ENCODE peak calls at places on chromosomes 4 and X, in seven cellular contexts. T, M, D, B, J, K and R are unnamed samples. For H3K9me3, the result is how much of the 10 kb centered on the place peaks cover.

GRCh38 chr4:37601527-37601926 is 84.6 kb downstream of the RELL1 start:
- DNase-seq in J (no peak), D (no peak), K (no peak), B (peak), M (no peak), T (no peak), R (no peak)

GRCh38 chrX:46485897-46486296 is 59.3 kb downstream of the ZNF674 start:
- DNase-seq in M (no peak), J (no peak), T (no peak), B (peak), D (no peak), K (no peak), R (peak)

GRCh38 chr4:41532880-41533279 is 5.1 kb upstream of the LIMCH1 start:
- DNase-seq in T (no peak), D (no peak), K (no peak), J (no peak), B (no peak), M (no peak), R (no peak)

GRCh38 chrX:48573690-48574269 is 504 bp upstream of the RBM3 start:
- DNase-seq in K (no peak), B (no peak), J (peak), T (no peak), M (peak), D (no peak), R (no peak)

GRCh38 chrX:40719731-40720130 is 15.6 kb downstream of the MED14 start:
- DNase-seq in M (no peak), K (no peak), D (no peak), T (no peak), B (no peak), J (no peak), R (no peak)

GRCh38 chr4:86935833-86936721 is 1.3 kb downstream of the AFF1 start:
- DNase-seq in B (peak), K (peak), T (peak), M (no peak), J (peak), D (peak), R (peak)

GRCh38 chr4:185359767-185360446 is 35.8 kb downstream of the LRP2BP start:
- DNase-seq in D (no peak), J (peak), B (no peak), T (no peak), M (peak), K (no peak), R (no peak)

GRCh38 chr4:75976177-75976576 is 14.6 kb downstream of the SDAD1 start:
- DNase-seq in M (no peak), K (no peak), J (no peak), T (no peak), B (no peak), D (no peak), R (no peak)

GRCh38 chr4:75432683-75433082 is 81.5 kb downstream of the RCHY1 start:
- DNase-seq in M (peak), B (peak), J (peak), T (peak), K (no peak), D (no peak), R (peak)

GRCh38 chrX:130539721-130540321 is 138.0 kb downstream of the RBMX2 start:
- DNase-seq in B (peak), T (peak), M (peak), J (peak), D (no peak), K (no peak), R (peak)

GRCh38 chr4:182600093-182600492 is 317.1 kb downstream of the DCTD start:
- DNase-seq in J (no peak), M (peak), T (no peak), B (no peak), K (no peak), D (no peak), R (no peak)

GRCh38 chrX:118727686-118728339 is 407 bp downstream of the IL13RA1 start:
- DNase-seq in B (peak), T (no peak), D (no peak), J (peak), K (no peak), M (no peak), R (no peak)

GRCh38 chr4:142110136-142110535 is 473.8 kb downstream of the IL15 start:
- DNase-seq in J (no peak), B (no peak), T (no peak), D (no peak), K (no peak), M (no peak), R (no peak)

GRCh38 chr4:146472404-146472803 is 49.3 kb downstream of the SLC10A7 start:
- DNase-seq in D (no peak), J (no peak), B (no peak), T (no peak), M (peak), K (peak), R (peak)

GRCh38 chr4:145734576-145735329 is 54.8 kb downstream of the C4orf51 start:
- DNase-seq in J (peak), M (no peak), B (peak), K (no peak), D (peak), T (no peak), R (no peak)

GRCh38 chrX:19028560-19028959 is 44.6 kb upstream of the PHKA2 start:
- DNase-seq in J (no peak), B (no peak), M (no peak), D (no peak), T (no peak), K (no peak), R (no peak)

GRCh38 chr4:108425988-108426387 is 194.4 kb upstream of the RPL34 start:
- DNase-seq in K (no peak), B (no peak), J (no peak), M (no peak), D (no peak), T (no peak), R (no peak)

GRCh38 chrX:56994375-56995270 is 718 bp downstream of the SPIN3 start:
- DNase-seq in T (no peak), J (no peak), M (peak), D (no peak), B (no peak), K (no peak), R (no peak)

GRCh38 chr4:108141213-108142045 is 27.3 kb downstream of the LEF1 start:
- DNase-seq in T (no peak), M (no peak), D (no peak), K (no peak), B (no peak), J (no peak), R (no peak)

GRCh38 chrX:32116047-32116446 is 1044.2 kb upstream of the FTHL17 start:
- DNase-seq in D (no peak), B (no peak), T (no peak), M (no peak), J (peak), K (peak), R (no peak)

GRCh38 chr4:152246659-152247058 is 289.2 kb downstream of the FBXW7 start:
- DNase-seq in J (no peak), M (no peak), D (no peak), B (no peak), K (no peak), T (no peak), R (no peak)

GRCh38 chrX:29487714-29488113 is 727.6 kb upstream of the MAGEB2 start:
- DNase-seq in B (no peak), K (no peak), M (no peak), D (no peak), J (no peak), T (no peak), R (no peak)

GRCh38 chr4:178086324-178086723 is 644.1 kb upstream of the AGA start:
- DNase-seq in D (no peak), M (no peak), B (peak), T (peak), K (no peak), J (peak), R (no peak)

GRCh38 chrX:150765237-150765636 is 72.0 kb downstream of the MTMR1 start:
- DNase-seq in D (no peak), B (no peak), M (no peak), J (no peak), K (no peak), T (no peak), R (no peak)

GRCh38 chrX:150763303-150763797 is 70.2 kb downstream of the MTMR1 start:
- DNase-seq in D (no peak), J (no peak), M (no peak), K (no peak), T (no peak), B (no peak), R (no peak)

GRCh38 chrX:150762258-150762867 is 69.2 kb downstream of the MTMR1 start:
- DNase-seq in D (no peak), J (no peak), M (no peak), T (no peak), K (no peak), B (no peak), R (no peak)

GRCh38 chrX:150761819-150762216 is 68.6 kb downstream of the MTMR1 start:
- DNase-seq in B (no peak), J (no peak), K (no peak), T (no peak), M (no peak), D (no peak), R (no peak)

GRCh38 chrX:150763810-150764209 is 70.6 kb downstream of the MTMR1 start:
- DNase-seq in K (no peak), M (no peak), J (no peak), T (no peak), B (no peak), D (no peak), R (no peak)
- H3K9me3 ChIP-seq in K (under half), M (under half), J (under half), T (under half), B (under half), D (under half), R (under half)

GRCh38 chr4:158236304-158237030 is 26.2 kb downstream of the TMEM144 start:
- DNase-seq in K (no peak), D (no peak), T (no peak), J (no peak), B (no peak), M (no peak), R (no peak)
- TF ChIP-seq YY1 in K (no peak), D (no peak), T (no peak), J (no peak), B (no peak), M (no peak), R (no peak)

DNA sequence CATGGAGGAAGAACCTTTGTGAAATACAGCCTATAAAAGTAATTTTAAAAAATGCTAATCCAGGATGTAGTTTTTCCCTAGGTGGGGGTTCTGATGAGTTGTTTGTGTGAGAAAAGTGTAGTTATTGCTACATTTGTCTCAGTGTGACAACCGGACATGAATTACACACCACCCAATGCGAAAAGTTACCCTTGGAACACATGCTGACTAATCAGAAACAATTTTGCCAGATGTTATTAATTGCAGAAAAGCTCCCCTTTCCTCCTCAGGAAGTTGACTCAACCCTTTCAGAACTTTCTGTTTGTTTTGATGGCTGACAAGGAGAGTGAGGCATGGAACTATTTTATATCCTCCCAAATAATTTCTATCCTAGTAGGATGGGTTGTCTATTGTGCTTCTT is 38.1 kb upstream of the EDA2R start:
- DNase-seq in M (no peak), D (no peak), T (no peak), J (no peak), K (no peak), B (no peak), R (no peak)
- H3K9me3 ChIP-seq in M (under half), D (under half), T (under half), J (under half), K (under half), B (under half), R (under half)

DNA sequence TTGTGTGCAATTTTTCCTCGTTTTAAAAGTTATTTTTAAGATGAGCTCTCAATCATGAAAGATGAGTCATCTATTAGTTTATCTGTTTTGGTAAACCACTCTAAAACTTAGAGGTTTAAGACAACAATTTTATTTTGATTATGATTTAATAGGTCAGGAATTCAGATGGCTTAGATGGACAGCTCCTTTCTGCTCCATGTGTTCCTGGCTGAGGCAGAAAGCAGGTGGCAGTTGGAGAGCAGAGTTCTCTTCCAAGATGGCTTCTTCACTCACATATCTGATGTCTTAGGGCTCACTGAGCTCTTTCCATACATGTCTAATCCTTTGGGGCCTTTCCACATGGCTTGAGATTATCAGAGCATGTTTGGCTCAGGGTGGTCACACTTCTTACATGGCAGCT is 48.3 kb upstream of the GRPR start:
- DNase-seq in T (no peak), D (no peak), J (no peak), K (no peak), M (no peak), B (no peak), R (no peak)
- TF ChIP-seq YY1 in T (no peak), D (no peak), J (no peak), K (no peak), M (no peak), B (no peak), R (no peak)

GRCh38 chr4:112771-113170 is 11.5 kb upstream of the ZNF718 start:
- DNase-seq in J (no peak), M (no peak), T (no peak), D (no peak), B (no peak), K (no peak), R (no peak)

GRCh38 chr4:107083-107443 is 17.2 kb upstream of the ZNF718 start:
- DNase-seq in J (no peak), B (no peak), T (no peak), D (no peak), K (no peak), M (no peak), R (no peak)

GRCh38 chr4:113732-114131 is 10.6 kb upstream of the ZNF718 start:
- DNase-seq in M (no peak), J (no peak), B (no peak), D (no peak), T (no peak), K (no peak), R (no peak)

GRCh38 chr4:107444-108429 is 16.6 kb upstream of the ZNF718 start:
- DNase-seq in J (no peak), D (no peak), M (peak), B (no peak), K (no peak), T (no peak), R (no peak)
- H3K9me3 ChIP-seq in J (under half), D (under half), M (under half), B (half or more), K (under half), T (under half), R (under half)

GRCh38 chrX:107135076-107135964 is 16.7 kb upstream of the RBM41 start:
- DNase-seq in J (peak), D (no peak), K (no peak), T (peak), B (peak), M (no peak), R (no peak)
- TF ChIP-seq YY1 in J (no peak), D (no peak), K (no peak), T (no peak), B (no peak), M (no peak), R (no peak)

GRCh38 chrX:97844943-97845342 is 961.2 kb downstream of the RPA4 start:
- DNase-seq in J (no peak), M (peak), D (no peak), K (no peak), T (no peak), B (no peak), R (no peak)

GRCh38 chrX:97842468-97843199 is 958.9 kb downstream of the RPA4 start:
- DNase-seq in B (no peak), J (no peak), K (no peak), T (no peak), M (peak), D (no peak), R (no peak)

GRCh38 chrX:97841544-97842179 is 958.0 kb downstream of the RPA4 start:
- DNase-seq in T (no peak), K (no peak), J (no peak), M (no peak), D (no peak), B (no peak), R (no peak)

GRCh38 chrX:97844161-97844560 is 960.5 kb downstream of the RPA4 start:
- DNase-seq in K (no peak), B (no peak), T (no peak), M (peak), D (no peak), J (no peak), R (no peak)

DNA sequence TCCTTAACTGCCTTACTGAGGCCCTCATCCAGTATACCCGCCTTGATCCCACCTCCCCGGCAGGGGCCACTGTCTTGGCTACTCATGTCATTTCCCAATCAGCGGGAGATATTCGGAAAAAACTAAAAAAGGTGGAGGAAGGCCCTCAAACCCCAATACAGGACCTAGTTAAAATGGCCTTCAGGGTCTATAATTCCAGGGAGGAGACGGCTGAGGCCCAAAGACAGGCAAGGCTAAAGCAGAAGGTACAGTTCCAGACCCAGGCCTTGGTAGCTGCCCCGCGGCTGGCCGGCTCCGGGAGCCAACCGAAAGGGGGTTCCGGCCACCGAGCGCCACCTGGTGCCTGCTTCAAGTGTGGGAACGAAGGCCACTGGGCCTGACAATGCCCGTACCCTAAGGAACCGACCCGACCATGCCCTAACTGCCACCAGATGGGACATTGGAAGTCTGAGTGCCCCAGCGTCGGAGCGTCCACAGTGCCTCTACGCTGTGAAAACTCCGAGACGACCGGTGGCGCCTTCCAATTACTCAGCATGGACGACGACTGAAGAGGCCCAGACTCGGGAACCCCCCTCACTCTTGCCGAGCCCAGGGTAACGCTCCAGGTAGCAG is 959.6 kb downstream of the RPA4 start:
- DNase-seq in K (no peak), D (no peak), M (peak), J (peak), B (no peak), T (no peak), R (no peak)
- H3K9me3 ChIP-seq in K (under half), D (under half), M (under half), J (under half), B (under half), T (under half), R (under half)

DNA sequence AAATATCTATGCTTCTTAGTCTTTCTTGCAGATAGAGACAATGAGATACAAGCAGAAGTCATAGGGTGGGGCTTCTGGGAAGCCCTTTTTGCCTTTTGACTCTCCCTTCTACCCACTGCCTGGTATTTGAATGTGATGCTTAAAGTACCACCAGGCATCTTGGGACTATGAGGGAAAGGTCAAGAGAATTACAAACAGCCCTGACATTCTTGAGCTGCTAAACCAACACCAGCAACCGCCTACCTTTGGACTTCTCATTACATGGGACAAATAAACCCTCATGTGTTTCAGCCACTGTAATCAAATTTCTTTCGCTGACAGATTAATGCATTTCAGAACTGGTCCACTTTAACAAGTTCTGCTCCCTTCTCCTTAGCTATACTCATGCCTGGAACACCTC is 112.8 kb downstream of the LUZP4 start:
- DNase-seq in D (no peak), M (no peak), J (no peak), K (no peak), T (no peak), B (peak), R (no peak)
- TF ChIP-seq YY1 in D (no peak), M (no peak), J (no peak), K (no peak), T (no peak), B (no peak), R (no peak)

GRCh38 chr4:38774181-38774580 is 8.6 kb downstream of the TLR10 start:
- DNase-seq in J (no peak), D (no peak), M (no peak), K (no peak), B (no peak), T (no peak), R (no peak)
- H3K9me3 ChIP-seq in J (under half), D (half or more), M (under half), K (under half), B (under half), T (under half), R (under half)

GRCh38 chrX:16160729-16161128 is 6.6 kb upstream of the MAGEB17 start:
- DNase-seq in M (no peak), D (no peak), K (no peak), T (peak), J (no peak), B (peak), R (no peak)
- TF ChIP-seq YY1 in M (no peak), D (no peak), K (no peak), T (no peak), J (no peak), B (no peak), R (no peak)